ENCODE peak calls at places on chromosomes 7 and 10, in seven cellular contexts. B, E, V, F, G, Q and T are unnamed samples. For H3K9me3, the result is how much of the 10 kb centered on the place peaks cover.

GRCh38 chr7:91398341-91398740 is 134.1 kb downstream of the FZD1 start:
- DNase-seq in B (no peak), E (no peak), V (no peak), F (no peak), G (no peak), Q (no peak), T (no peak)

GRCh38 chr10:69379800-69380199 is 36.9 kb downstream of the TACR2 start:
- DNase-seq in B (no peak), E (no peak), V (no peak), F (no peak), G (no peak), Q (no peak), T (no peak)

GRCh38 chr10:122331615-122332446 is 42.7 kb upstream of the PLEKHA1 start:
- DNase-seq in B (no peak), E (no peak), V (no peak), F (no peak), G (no peak), Q (no peak), T (no peak)

GRCh38 chr10:114276671-114277070 is 37.6 kb downstream of the VWA2 start:
- DNase-seq in B (no peak), E (no peak), V (no peak), F (no peak), G (no peak), Q (no peak), T (no peak)

GRCh38 chr7:96481831-96482230 is 159.9 kb upstream of the SLC25A13 start:
- DNase-seq in B (no peak), E (no peak), V (peak), F (no peak), G (peak), Q (no peak), T (no peak)

GRCh38 chr10:1057106-1057657 is 997 bp downstream of the WDR37 start:
- DNase-seq in B (peak), E (no peak), V (no peak), F (peak), G (peak), Q (no peak), T (peak)

GRCh38 chr10:37736120-37736519 is 121.3 kb downstream of the ZNF248 start:
- DNase-seq in B (no peak), E (no peak), V (no peak), F (no peak), G (no peak), Q (no peak), T (no peak)

GRCh38 chr7:74449809-74450397 is 3.8 kb upstream of the GTF2IRD1 start:
- DNase-seq in B (peak), E (no peak), V (peak), F (peak), G (peak), Q (peak), T (peak)

GRCh38 chr10:48503293-48503911 is 101.5 kb downstream of the ARHGAP22 start:
- DNase-seq in B (no peak), E (no peak), V (no peak), F (no peak), G (no peak), Q (no peak), T (no peak)

GRCh38 chr7:71636329-71636728 is 504.4 kb downstream of the GALNT17 start:
- DNase-seq in B (no peak), E (no peak), V (no peak), F (no peak), G (no peak), Q (no peak), T (no peak)

GRCh38 chr10:112907893-112908292 is 42.2 kb upstream of the TCF7L2 start:
- DNase-seq in B (no peak), E (no peak), V (peak), F (no peak), G (no peak), Q (no peak), T (no peak)

GRCh38 chr10:122062831-122063674 is 74.1 kb downstream of the TACC2 start:
- DNase-seq in B (peak), E (peak), V (peak), F (no peak), G (peak), Q (peak), T (peak)

GRCh38 chr7:92873776-92874175 is 37.4 kb upstream of the CDK6 start:
- DNase-seq in B (no peak), E (no peak), V (no peak), F (no peak), G (no peak), Q (no peak), T (no peak)

GRCh38 chr7:132380065-132380464 is 196.2 kb downstream of the PLXNA4 start:
- DNase-seq in B (peak), E (no peak), V (no peak), F (no peak), G (peak), Q (peak), T (no peak)

GRCh38 chr10:110644598-110645462 is 694 bp downstream of the RBM20 start:
- DNase-seq in B (no peak), E (no peak), V (no peak), F (no peak), G (no peak), Q (no peak), T (no peak)

GRCh38 chr10:17418249-17418648 is 36.1 kb downstream of the ST8SIA6 start:
- DNase-seq in B (no peak), E (no peak), V (no peak), F (no peak), G (peak), Q (no peak), T (no peak)

GRCh38 chr7:29953735-29954347 is 35.8 kb downstream of the SCRN1 start:
- DNase-seq in B (no peak), E (no peak), V (no peak), F (no peak), G (peak), Q (no peak), T (no peak)

GRCh38 chr7:122802211-122802833 is 83.9 kb downstream of the CADPS2 start:
- DNase-seq in B (peak), E (no peak), V (no peak), F (no peak), G (no peak), Q (no peak), T (no peak)

GRCh38 chr7:17912536-17913235 is 27.6 kb downstream of the SNX13 start:
- DNase-seq in B (no peak), E (no peak), V (no peak), F (no peak), G (no peak), Q (no peak), T (no peak)

GRCh38 chr10:88913803-88914202 is 33.8 kb downstream of the STAMBPL1 start:
- DNase-seq in B (no peak), E (no peak), V (no peak), F (no peak), G (no peak), Q (no peak), T (no peak)

GRCh38 chr10:58367049-58367448 is 18.2 kb upstream of the TFAM start:
- DNase-seq in B (no peak), E (no peak), V (no peak), F (no peak), G (no peak), Q (no peak), T (no peak)

GRCh38 chr7:132402096-132402495 is 174.2 kb downstream of the PLXNA4 start:
- DNase-seq in B (no peak), E (no peak), V (no peak), F (no peak), G (no peak), Q (no peak), T (no peak)

GRCh38 chr10:99678921-99679320 is 19.6 kb downstream of the ENTPD7 start:
- DNase-seq in B (no peak), E (no peak), V (no peak), F (no peak), G (no peak), Q (no peak), T (no peak)

GRCh38 chr10:97534746-97535367 is 36.1 kb downstream of the UBTD1 start:
- DNase-seq in B (no peak), E (no peak), V (no peak), F (no peak), G (no peak), Q (no peak), T (peak)

GRCh38 chr7:121313793-121314676 is 14.8 kb upstream of the WNT16 start:
- DNase-seq in B (no peak), E (no peak), V (no peak), F (no peak), G (peak), Q (no peak), T (no peak)

GRCh38 chr7:23544913-23545354 is 13.2 kb upstream of the TRA2A start:
- DNase-seq in B (no peak), E (no peak), V (peak), F (no peak), G (peak), Q (no peak), T (no peak)

GRCh38 chr10:28806481-28806880 is 129.2 kb downstream of the BAMBI start:
- DNase-seq in B (peak), E (no peak), V (no peak), F (no peak), G (no peak), Q (peak), T (no peak)

GRCh38 chr7:16841681-16842080 is 36.9 kb upstream of the AGR2 start:
- DNase-seq in B (no peak), E (no peak), V (peak), F (no peak), G (peak), Q (no peak), T (no peak)

GRCh38 chr10:43026039-43026973 is 50.6 kb upstream of the RET start:
- DNase-seq in B (no peak), E (no peak), V (no peak), F (no peak), G (no peak), Q (no peak), T (no peak)

GRCh38 chr10:88297103-88297502 is 286.0 kb downstream of the RNLS start:
- DNase-seq in B (no peak), E (no peak), V (peak), F (no peak), G (peak), Q (no peak), T (no peak)

GRCh38 chr7:18241543-18242231 is 214.0 kb upstream of the PRPS1L1 start:
- DNase-seq in B (no peak), E (no peak), V (no peak), F (no peak), G (no peak), Q (no peak), T (no peak)

GRCh38 chr7:125279956-125280355 is 350.3 kb upstream of the POT1 start:
- DNase-seq in B (no peak), E (no peak), V (no peak), F (no peak), G (no peak), Q (no peak), T (peak)

GRCh38 chr7:69780377-69780776 is 182.1 kb downstream of the AUTS2 start:
- DNase-seq in B (no peak), E (no peak), V (no peak), F (no peak), G (peak), Q (no peak), T (no peak)

GRCh38 chr7:64602086-64602485 is 39.2 kb upstream of the ZNF680 start:
- DNase-seq in B (no peak), E (no peak), V (peak), F (no peak), G (no peak), Q (no peak), T (no peak)

GRCh38 chr7:64606385-64606784 is 43.5 kb upstream of the ZNF680 start:
- DNase-seq in B (no peak), E (no peak), V (no peak), F (no peak), G (no peak), Q (no peak), T (no peak)

GRCh38 chr7:64599341-64599740 is 36.5 kb upstream of the ZNF680 start:
- DNase-seq in B (no peak), E (no peak), V (no peak), F (no peak), G (no peak), Q (no peak), T (no peak)

GRCh38 chr7:64602518-64602917 is 39.6 kb upstream of the ZNF680 start:
- DNase-seq in B (no peak), E (no peak), V (peak), F (no peak), G (no peak), Q (no peak), T (no peak)

DNA sequence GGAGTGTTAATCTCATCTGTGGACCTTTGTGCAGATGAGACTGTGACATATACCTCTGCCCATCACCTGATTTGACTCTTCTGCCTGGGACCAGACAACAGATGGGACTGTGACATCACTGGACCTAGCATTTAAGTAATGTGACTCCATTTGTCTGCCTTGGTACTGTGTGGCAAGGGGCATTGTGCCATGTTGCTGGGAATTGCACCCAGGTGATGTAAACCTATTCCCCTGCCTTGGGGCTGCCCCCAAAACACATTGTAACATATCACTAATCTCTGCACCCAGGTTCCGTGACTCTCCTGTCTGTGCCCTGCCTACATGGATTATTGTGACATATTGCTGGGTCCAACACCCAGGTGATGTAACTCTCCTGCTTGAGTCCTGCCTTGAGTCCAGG is 40.4 kb upstream of the ZNF680 start:
- DNase-seq in B (no peak), E (no peak), V (no peak), F (no peak), G (no peak), Q (no peak), T (no peak)
- H3K9me3 ChIP-seq in B (under half), E (under half), V (under half), F (under half), G (under half), Q (under half), T (under half)

GRCh38 chr7:117875566-117875965 is 2.3 kb upstream of the CTTNBP2 start:
- DNase-seq in B (no peak), E (no peak), V (peak), F (no peak), G (no peak), Q (peak), T (no peak)

GRCh38 chr7:117872565-117873055 is 631 bp downstream of the CTTNBP2 start:
- DNase-seq in B (peak), E (no peak), V (no peak), F (no peak), G (peak), Q (no peak), T (peak)

GRCh38 chr7:117871778-117872538 is 1.3 kb downstream of the CTTNBP2 start:
- DNase-seq in B (no peak), E (no peak), V (no peak), F (no peak), G (peak), Q (no peak), T (no peak)

GRCh38 chr7:117873056-117873932 is at the start of gene CTTNBP2:
- DNase-seq in B (peak), E (peak), V (peak), F (no peak), G (peak), Q (peak), T (peak)

DNA sequence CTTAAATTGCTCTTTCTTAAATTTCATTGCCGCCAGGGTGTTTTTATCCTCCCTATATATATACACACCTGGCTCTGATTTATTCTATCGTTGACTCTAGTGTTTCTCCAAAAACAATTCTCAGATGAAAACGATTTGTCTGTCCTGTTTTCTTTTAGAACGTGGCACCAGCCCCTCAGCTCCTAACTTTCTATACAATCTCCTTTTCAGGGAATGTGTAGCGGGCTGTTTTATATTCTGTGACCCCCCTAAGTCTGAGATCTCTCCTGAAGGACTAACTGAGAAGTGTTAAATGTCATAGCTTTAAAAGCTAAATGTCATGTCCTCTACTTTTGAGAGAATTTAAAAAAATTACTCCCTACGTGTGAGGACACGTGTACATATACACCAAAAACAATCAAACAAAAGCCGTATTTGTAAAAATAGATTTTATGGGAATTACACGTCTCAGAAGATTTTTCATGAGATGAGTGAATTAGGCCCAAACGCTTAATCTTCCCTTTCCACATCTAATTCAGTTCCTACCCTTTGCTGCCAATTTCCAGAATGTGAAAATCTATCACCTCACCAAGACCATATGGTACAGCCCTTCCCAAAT is 791 bp upstream of the CTTNBP2 start:
- DNase-seq in B (no peak), E (no peak), V (no peak), F (no peak), G (no peak), Q (no peak), T (no peak)
- H3K4me3 ChIP-seq in B (peak), E (peak), V (peak), F (no peak), G (peak), Q (no peak), T (peak)

DNA sequence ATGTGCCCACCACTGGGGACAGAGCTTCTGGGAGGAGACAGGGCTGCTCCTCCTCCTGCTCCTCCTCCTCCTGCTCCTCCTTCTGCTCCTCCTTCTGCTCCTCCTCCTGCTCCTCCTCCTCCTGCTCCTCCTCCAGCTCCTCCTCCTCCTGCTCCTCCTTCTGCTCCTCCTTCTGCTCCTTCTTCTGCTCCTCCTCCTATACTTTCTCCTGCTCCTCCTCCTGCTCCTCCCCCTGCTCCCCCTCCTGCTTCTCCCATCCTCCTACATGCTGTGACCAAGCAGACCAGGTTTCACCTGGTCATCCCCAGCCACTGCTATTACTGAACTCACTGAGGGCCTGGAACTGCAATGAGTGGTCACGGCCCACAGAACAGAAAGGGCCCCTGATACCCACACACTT is 154.0 kb upstream of the PPP2R2D start:
- DNase-seq in B (no peak), E (no peak), V (no peak), F (no peak), G (no peak), Q (no peak), T (peak)
- H3K9me3 ChIP-seq in B (under half), E (under half), V (half or more), F (under half), G (under half), Q (under half), T (under half)

DNA sequence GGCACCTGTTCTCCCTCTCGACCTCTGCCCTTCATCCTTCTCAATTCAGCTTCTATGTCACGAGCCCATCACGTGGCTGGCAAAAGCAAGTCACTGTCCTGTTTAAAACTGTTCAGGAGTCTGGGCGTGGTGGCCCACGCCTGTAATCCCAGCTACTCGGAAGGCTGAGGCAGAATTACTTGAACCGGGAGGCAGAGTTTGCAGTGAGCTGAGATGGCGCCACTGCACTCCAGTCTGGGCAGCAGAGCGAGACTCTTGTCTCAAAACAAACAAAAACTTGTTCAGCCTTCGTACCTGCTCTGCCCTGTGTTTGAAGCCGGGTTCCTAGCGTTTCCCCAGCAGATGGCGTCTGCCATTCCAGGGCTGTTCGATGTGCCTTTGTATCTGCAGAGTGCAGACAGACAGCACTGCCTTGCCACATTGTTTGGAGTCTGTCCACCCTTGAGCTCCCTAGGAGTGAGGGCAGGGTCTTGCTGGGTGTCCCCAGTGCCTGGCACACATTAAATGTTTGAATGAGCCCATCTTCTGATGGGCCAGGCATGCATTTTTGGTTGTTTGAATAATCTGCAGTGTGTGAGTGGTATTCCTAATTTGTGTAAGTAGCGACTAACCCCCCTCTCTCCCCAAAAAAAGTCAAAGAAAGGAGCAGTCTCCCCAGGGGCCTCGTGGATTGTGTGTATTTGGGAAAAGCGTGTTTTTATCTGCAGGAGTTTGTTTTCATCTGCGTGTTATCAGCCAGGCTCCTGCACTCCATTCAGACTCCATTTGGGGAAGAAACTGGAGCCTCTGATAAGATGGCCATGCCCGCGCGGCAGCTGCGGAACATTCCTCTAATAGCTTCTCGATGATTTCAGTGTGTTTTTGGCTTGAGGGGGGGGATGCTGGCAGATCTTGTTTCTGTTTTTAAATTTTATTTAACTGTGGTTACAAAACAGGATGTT is 61.2 kb downstream of the DNAJB6 start:
- DNase-seq in B (peak), E (peak), V (peak), F (no peak), G (peak), Q (no peak), T (no peak)
- H3K4me3 ChIP-seq in B (no peak), E (no peak), V (no peak), F (no peak), G (peak), Q (no peak), T (no peak)